ENCODE peak calls at places on chromosomes 4 and X, in four cellular contexts. W, C, L and K are unnamed samples.

GRCh38 chrX:119570351-119570835 is 4.0 kb upstream of the UBE2A start:
- DNase-seq in L (no peak), W (no peak), C (no peak), K (no peak)

GRCh38 chrX:107700317-107700774 is 72.0 kb downstream of the PRPS1 start:
- DNase-seq in W (no peak), C (no peak), L (no peak), K (no peak)

GRCh38 chr4:1856071-1856919 is at the start of gene LETM1:
- DNase-seq in L (peak; percentile 83), C (peak; percentile 95), W (peak; percentile 98), K (peak; percentile 95)

GRCh38 chr4:106238819-106239420 is 77.1 kb downstream of the TBCK start:
- DNase-seq in W (peak; percentile 21), C (peak; percentile 34), L (no peak), K (peak; percentile 28)

GRCh38 chr4:124722069-124722468 is 9.5 kb upstream of the ANKRD50 start:
- DNase-seq in C (peak; percentile 47), L (no peak), W (no peak), K (no peak)

GRCh38 chr4:186932631-186933150 is 209.0 kb upstream of the FAT1 start:
- DNase-seq in W (no peak), C (peak; percentile 74), L (no peak), K (no peak)

GRCh38 chr4:25795566-25796454 is 67.0 kb downstream of the SEL1L3 start:
- DNase-seq in L (no peak), C (peak; percentile 83), W (no peak), K (no peak)

GRCh38 chr4:26192921-26193894 is 127.6 kb upstream of the RBPJ start:
- DNase-seq in W (no peak), C (no peak), L (no peak), K (no peak)

GRCh38 chr4:55346851-55347255 is 811 bp downstream of the SRD5A3 start:
- DNase-seq in C (no peak), L (peak; percentile 5), W (no peak), K (no peak)

GRCh38 chr4:40350627-40351227 is 15.6 kb downstream of the CHRNA9 start:
- DNase-seq in L (no peak), W (no peak), C (no peak), K (peak; percentile 48)

GRCh38 chr4:89023140-89023539 is 33.8 kb downstream of the FAM13A start:
- DNase-seq in L (no peak), W (no peak), C (no peak), K (no peak)

GRCh38 chr4:108425988-108426387 is 194.4 kb upstream of the RPL34 start:
- DNase-seq in W (no peak), C (peak; percentile 94), L (no peak), K (no peak)

GRCh38 chrX:104253567-104254441 is 929 bp downstream of the ESX1 start:
- DNase-seq in C (no peak), L (no peak), W (peak; percentile 34), K (no peak)

GRCh38 chrX:107672955-107673378 is 44.7 kb downstream of the PRPS1 start:
- DNase-seq in L (no peak), W (peak; percentile 67), C (peak; percentile 56), K (peak; percentile 70)

DNA sequence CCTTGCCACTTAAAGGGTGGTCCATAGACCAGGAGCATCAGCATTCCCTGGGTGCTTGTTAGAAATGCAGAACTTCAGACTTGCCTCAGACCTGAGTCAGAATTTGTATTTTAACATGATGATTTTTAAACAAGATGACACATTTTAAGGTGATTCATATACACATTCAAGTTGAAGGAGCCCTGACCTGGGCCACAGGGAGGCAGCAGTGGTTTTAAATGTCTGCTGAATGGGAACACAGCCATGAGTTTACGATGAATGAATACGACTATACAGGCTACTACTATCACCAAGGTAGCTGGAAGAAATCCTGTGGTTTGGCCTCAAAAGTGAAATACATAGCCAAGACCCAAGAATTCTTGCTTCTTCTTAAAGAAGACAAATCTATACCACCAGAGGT is 2.9 kb downstream of the HDAC8 start:
- DNase-seq in C (peak; percentile 86), L (no peak), W (no peak), K (no peak)
- TF ChIP-seq MXI1 in C (no peak), L (no peak), W (no peak), K (no peak)

DNA sequence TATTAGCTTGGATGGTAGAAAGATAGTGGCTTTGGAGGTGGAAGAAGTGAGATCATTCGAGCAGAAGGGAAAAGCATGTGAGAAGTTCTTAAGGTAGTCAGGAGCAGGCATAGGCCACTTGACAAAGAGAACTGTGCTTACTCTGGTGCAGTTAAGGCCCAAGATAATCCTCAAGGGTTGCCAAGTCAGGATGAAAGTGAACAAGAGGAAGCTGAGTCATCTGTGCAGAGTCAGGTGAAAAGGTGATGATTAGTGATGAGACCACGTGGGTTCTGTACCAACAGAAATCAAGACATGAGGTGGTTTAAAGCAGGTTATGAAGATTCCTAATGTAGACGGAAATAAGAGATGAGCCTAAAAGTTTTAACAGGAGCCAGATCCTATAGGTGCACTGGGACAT is 369.8 kb downstream of the DTHD1 start:
- DNase-seq in W (no peak), L (peak; percentile 79), C (no peak), K (no peak)
- TF ChIP-seq MXI1 in W (no peak), L (no peak), C (no peak), K (no peak)

GRCh38 chrX:31580726-31581125 is 508.9 kb upstream of the FTHL17 start:
- DNase-seq in L (no peak), C (peak; percentile 52), W (no peak), K (no peak)
- TF ChIP-seq MXI1 in L (no peak), C (no peak), W (no peak), K (no peak)

DNA sequence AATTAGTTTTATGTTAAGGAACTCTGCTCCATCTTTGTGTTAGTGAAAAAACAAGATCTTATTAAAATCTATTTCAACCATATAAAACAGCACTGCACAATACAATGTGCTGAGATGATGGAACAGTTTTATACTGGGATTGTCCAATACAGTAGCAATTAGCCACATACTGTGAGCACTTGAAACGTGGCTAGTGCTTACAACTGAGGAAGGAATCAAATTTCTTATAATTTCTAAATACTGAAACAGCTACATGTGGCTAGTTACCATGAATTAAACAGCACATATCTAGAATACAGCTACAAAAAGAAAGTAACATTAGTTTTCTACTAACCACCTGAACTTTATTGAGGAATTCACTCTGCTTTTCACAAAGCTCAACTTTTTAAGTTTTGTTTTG is 14.7 kb downstream of the NFXL1 start:
- DNase-seq in L (no peak), W (no peak), C (no peak), K (no peak)
- TF ChIP-seq MXI1 in L (no peak), W (no peak), C (no peak), K (no peak)

DNA sequence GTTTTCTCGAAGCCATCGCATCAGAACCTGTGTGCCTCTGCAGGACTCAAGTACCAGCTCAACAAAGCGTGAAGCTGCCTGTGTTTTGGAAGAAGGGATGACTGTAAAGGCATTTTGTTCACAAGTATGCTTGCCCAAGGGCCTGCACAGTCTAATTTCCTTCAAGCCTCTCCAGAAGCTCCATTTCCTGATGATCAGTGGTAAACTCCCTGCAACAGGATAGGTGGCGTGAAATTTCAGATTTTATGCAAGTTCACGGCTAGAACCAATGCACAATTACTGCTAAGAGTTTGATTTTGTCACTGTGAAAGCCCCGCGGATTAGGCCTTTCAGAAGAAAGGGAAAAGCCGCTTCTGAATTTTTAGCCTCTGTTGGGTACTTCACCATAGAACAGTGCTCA is 89.2 kb upstream of the TAPT1 start:
- DNase-seq in C (no peak), L (no peak), W (no peak), K (no peak)
- TF ChIP-seq MXI1 in C (no peak), L (no peak), W (no peak), K (no peak)